ENCODE peak calls at places on chromosome 18, in seven cellular contexts. X, R, E, C, Q, I and N are unnamed samples.

GRCh38 chr18:21359746-21360145 is 117.7 kb downstream of the GREB1L start:
- DNase-seq in X (no peak), R (no peak), E (no peak), C (no peak), Q (no peak), I (no peak), N (no peak)

GRCh38 chr18:63888473-63889190 is 1.1 kb downstream of the SERPINB2 start:
- DNase-seq in X (no peak), R (peak), E (peak), C (no peak), Q (no peak), I (no peak), N (no peak)

GRCh38 chr18:50707841-50708240 is 112.0 kb downstream of the MRO start:
- DNase-seq in X (peak), R (peak), E (no peak), C (no peak), Q (no peak), I (peak), N (no peak)

GRCh38 chr18:12886498-12887126 is 2.6 kb upstream of the PTPN2 start:
- DNase-seq in X (no peak), R (no peak), E (peak), C (no peak), Q (no peak), I (no peak), N (no peak)

GRCh38 chr18:57775937-57776336 is 27.2 kb downstream of the ATP8B1 start:
- DNase-seq in X (no peak), R (peak), E (peak), C (no peak), Q (no peak), I (no peak), N (no peak)

GRCh38 chr18:74496508-74497307 is 545 bp downstream of the CNDP2 start:
- DNase-seq in X (peak), R (peak), E (no peak), C (peak), Q (peak), I (peak), N (no peak)

GRCh38 chr18:12307871-12308385 is at the start of gene TUBB6:
- DNase-seq in X (peak), R (peak), E (peak), C (peak), Q (no peak), I (peak), N (peak)

GRCh38 chr18:56152547-56152946 is 485.8 kb downstream of the TXNL1 start:
- DNase-seq in X (no peak), R (no peak), E (no peak), C (no peak), Q (no peak), I (no peak), N (no peak)

GRCh38 chr18:76859474-76860339 is 37.4 kb downstream of the ZNF236 start:
- DNase-seq in X (no peak), R (no peak), E (no peak), C (no peak), Q (no peak), I (no peak), N (no peak)

GRCh38 chr18:73407506-73407905 is 539.7 kb upstream of the NETO1 start:
- DNase-seq in X (no peak), R (peak), E (peak), C (no peak), Q (no peak), I (peak), N (no peak)

GRCh38 chr18:32661486-32662299 is 111.1 kb downstream of the KLHL14 start:
- DNase-seq in X (no peak), R (no peak), E (peak), C (no peak), Q (no peak), I (peak), N (no peak)

GRCh38 chr18:48831113-48831759 is 119.5 kb downstream of the SMAD7 start:
- DNase-seq in X (peak), R (no peak), E (no peak), C (no peak), Q (no peak), I (no peak), N (no peak)

GRCh38 chr18:70499218-70499691 is 210.4 kb downstream of the SOCS6 start:
- DNase-seq in X (no peak), R (no peak), E (no peak), C (no peak), Q (no peak), I (no peak), N (no peak)

GRCh38 chr18:22935431-22935830 is 2.3 kb downstream of the RBBP8 start:
- DNase-seq in X (no peak), R (no peak), E (peak), C (no peak), Q (no peak), I (no peak), N (no peak)

GRCh38 chr18:34976899-34977786 is 64.1 kb upstream of the MAPRE2 start:
- DNase-seq in X (peak), R (no peak), E (no peak), C (peak), Q (no peak), I (no peak), N (peak)

GRCh38 chr18:58753976-58754375 is 82.7 kb downstream of the MALT1 start:
- DNase-seq in X (no peak), R (no peak), E (no peak), C (no peak), Q (no peak), I (peak), N (no peak)

GRCh38 chr18:75407468-75408437 is 19.8 kb downstream of the SMIM21 start:
- DNase-seq in X (no peak), R (peak), E (peak), C (no peak), Q (peak), I (peak), N (no peak)

GRCh38 chr18:38256366-38256765 is 690.8 kb upstream of the CELF4 start:
- DNase-seq in X (no peak), R (no peak), E (peak), C (no peak), Q (no peak), I (no peak), N (no peak)

GRCh38 chr18:48100712-48101165 is 170.3 kb upstream of the SMAD2 start:
- DNase-seq in X (no peak), R (no peak), E (no peak), C (no peak), Q (no peak), I (no peak), N (no peak)

GRCh38 chr18:666177-666576 is 8.7 kb downstream of the TYMS start:
- DNase-seq in X (no peak), R (no peak), E (no peak), C (no peak), Q (no peak), I (no peak), N (no peak)

GRCh38 chr18:75106746-75107145 is 102.2 kb downstream of the PTGR3 start:
- DNase-seq in X (no peak), R (no peak), E (no peak), C (no peak), Q (no peak), I (no peak), N (no peak)

GRCh38 chr18:75133721-75134645 is 75.0 kb downstream of the PTGR3 start:
- DNase-seq in X (no peak), R (no peak), E (no peak), C (no peak), Q (no peak), I (no peak), N (no peak)

GRCh38 chr18:70290482-70291294 is 1.8 kb downstream of the SOCS6 start:
- DNase-seq in X (no peak), R (no peak), E (no peak), C (no peak), Q (no peak), I (no peak), N (no peak)

GRCh38 chr18:57798713-57799373 is 4.3 kb downstream of the ATP8B1 start:
- DNase-seq in X (no peak), R (no peak), E (no peak), C (no peak), Q (no peak), I (no peak), N (no peak)

GRCh38 chr18:58894937-58895336 is 30.3 kb downstream of the ZNF532 start:
- DNase-seq in X (peak), R (no peak), E (no peak), C (no peak), Q (no peak), I (no peak), N (no peak)

GRCh38 chr18:7152485-7152884 is 34.9 kb upstream of the LAMA1 start:
- DNase-seq in X (no peak), R (no peak), E (no peak), C (no peak), Q (no peak), I (no peak), N (no peak)

GRCh38 chr18:79584491-79585394 is 94.9 kb upstream of the CTDP1 start:
- DNase-seq in X (peak), R (no peak), E (no peak), C (peak), Q (no peak), I (peak), N (no peak)

GRCh38 chr18:76823574-76823973 is 1.2 kb downstream of the ZNF236 start:
- DNase-seq in X (no peak), R (no peak), E (no peak), C (peak), Q (no peak), I (no peak), N (peak)

GRCh38 chr18:25223211-25223610 is 128.8 kb downstream of the ZNF521 start:
- DNase-seq in X (no peak), R (no peak), E (no peak), C (no peak), Q (no peak), I (no peak), N (no peak)

GRCh38 chr18:76721207-76721996 is 101.0 kb upstream of the ZNF236 start:
- DNase-seq in X (no peak), R (no peak), E (no peak), C (no peak), Q (no peak), I (no peak), N (no peak)

GRCh38 chr18:79386547-79386946 is 9.2 kb upstream of the NFATC1 start:
- DNase-seq in X (no peak), R (no peak), E (no peak), C (no peak), Q (no peak), I (no peak), N (no peak)

GRCh38 chr18:34595673-34596072 is 114.4 kb upstream of the DTNA start:
- DNase-seq in X (no peak), R (peak), E (peak), C (no peak), Q (peak), I (peak), N (no peak)

GRCh38 chr18:39550701-39551100 is 1985.1 kb upstream of the CELF4 start:
- DNase-seq in X (no peak), R (no peak), E (no peak), C (no peak), Q (no peak), I (no peak), N (no peak)

GRCh38 chr18:76620326-76620813 is 125.3 kb upstream of the ZNF516 start:
- DNase-seq in X (peak), R (peak), E (peak), C (peak), Q (peak), I (peak), N (peak)

GRCh38 chr18:58819051-58819450 is 45.6 kb upstream of the ZNF532 start:
- DNase-seq in X (no peak), R (no peak), E (no peak), C (no peak), Q (no peak), I (no peak), N (no peak)

GRCh38 chr18:34128436-34128835 is 96.3 kb downstream of the NOL4 start:
- DNase-seq in X (no peak), R (peak), E (peak), C (no peak), Q (no peak), I (peak), N (no peak)

DNA sequence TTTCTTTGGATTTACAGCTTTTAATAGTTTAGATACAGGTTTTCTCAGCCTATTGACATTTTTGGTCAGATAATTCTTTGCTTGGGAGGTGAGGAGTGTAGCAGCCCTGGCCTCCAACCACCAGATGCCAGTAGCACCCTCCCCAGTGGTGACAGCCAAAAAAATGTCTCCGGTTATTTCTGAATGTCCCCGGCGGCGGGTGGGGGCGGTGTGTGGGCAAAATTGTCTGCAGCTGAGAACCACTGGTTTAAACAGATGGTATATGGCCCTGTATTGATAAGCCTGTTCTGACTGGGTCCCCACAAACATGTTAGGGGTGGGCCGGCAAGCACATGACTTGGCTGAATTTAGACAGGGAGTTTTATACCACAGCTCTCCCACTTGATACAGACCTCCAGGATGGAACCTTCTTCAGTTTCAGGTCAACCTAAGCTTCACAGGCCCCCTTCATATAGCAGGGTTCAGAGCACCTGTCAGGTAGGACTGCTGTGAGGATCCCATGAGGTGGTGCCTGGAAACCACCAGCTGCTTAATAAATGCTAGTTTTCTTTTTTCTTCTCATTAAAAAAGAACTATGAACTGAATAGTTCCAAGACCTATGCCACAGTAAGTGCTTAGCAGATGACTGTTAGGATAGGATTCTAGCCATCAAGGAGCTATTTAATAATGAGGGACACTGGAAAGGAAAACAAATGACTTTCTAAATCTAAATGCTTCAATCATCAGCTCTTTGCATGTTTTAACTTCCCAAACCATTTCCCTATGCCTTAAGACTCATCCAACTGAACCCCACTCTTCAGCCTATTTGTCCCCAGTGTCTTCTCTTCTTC is 18.1 kb downstream of the LPIN2 start:
- DNase-seq in X (no peak), R (no peak), E (no peak), C (no peak), Q (no peak), I (no peak), N (peak)
- TF ChIP-seq CTCF in X (peak), R (no peak), E (no peak), C (peak), Q (no peak), I (peak), N (no peak)

GRCh38 chr18:61892683-61893303 is at the start of gene RNF152:
- DNase-seq in X (peak), R (peak), E (peak), C (peak), Q (no peak), I (peak), N (no peak)
- TF ChIP-seq CTCF in X (no peak), R (peak), E (no peak), C (no peak), Q (peak), I (peak), N (no peak)

GRCh38 chr18:31553800-31554199 is 37.9 kb upstream of the TTR start:
- DNase-seq in X (no peak), R (no peak), E (no peak), C (no peak), Q (no peak), I (peak), N (no peak)

GRCh38 chr18:31555971-31556747 is 35.5 kb upstream of the TTR start:
- DNase-seq in X (no peak), R (peak), E (peak), C (no peak), Q (peak), I (peak), N (no peak)

GRCh38 chr18:31558567-31558966 is 33.1 kb upstream of the TTR start:
- DNase-seq in X (no peak), R (no peak), E (no peak), C (no peak), Q (no peak), I (no peak), N (no peak)

GRCh38 chr18:31554776-31555175 is 36.9 kb upstream of the TTR start:
- DNase-seq in X (no peak), R (no peak), E (no peak), C (no peak), Q (no peak), I (no peak), N (no peak)

GRCh38 chr18:31557446-31557845 is 34.2 kb upstream of the TTR start:
- DNase-seq in X (no peak), R (no peak), E (no peak), C (no peak), Q (no peak), I (no peak), N (no peak)
- TF ChIP-seq CTCF in X (no peak), R (no peak), E (no peak), C (no peak), Q (no peak), I (no peak), N (no peak)

GRCh38 chr18:9361191-9361590 is 26.6 kb downstream of the TWSG1 start:
- DNase-seq in X (no peak), R (no peak), E (no peak), C (no peak), Q (no peak), I (no peak), N (no peak)

GRCh38 chr18:9365406-9365805 is 30.8 kb downstream of the TWSG1 start:
- DNase-seq in X (no peak), R (no peak), E (no peak), C (no peak), Q (no peak), I (peak), N (no peak)

GRCh38 chr18:9364242-9364641 is 29.7 kb downstream of the TWSG1 start:
- DNase-seq in X (no peak), R (no peak), E (peak), C (no peak), Q (no peak), I (no peak), N (no peak)

GRCh38 chr18:9362869-9363268 is 28.3 kb downstream of the TWSG1 start:
- DNase-seq in X (no peak), R (peak), E (peak), C (no peak), Q (no peak), I (peak), N (no peak)

DNA sequence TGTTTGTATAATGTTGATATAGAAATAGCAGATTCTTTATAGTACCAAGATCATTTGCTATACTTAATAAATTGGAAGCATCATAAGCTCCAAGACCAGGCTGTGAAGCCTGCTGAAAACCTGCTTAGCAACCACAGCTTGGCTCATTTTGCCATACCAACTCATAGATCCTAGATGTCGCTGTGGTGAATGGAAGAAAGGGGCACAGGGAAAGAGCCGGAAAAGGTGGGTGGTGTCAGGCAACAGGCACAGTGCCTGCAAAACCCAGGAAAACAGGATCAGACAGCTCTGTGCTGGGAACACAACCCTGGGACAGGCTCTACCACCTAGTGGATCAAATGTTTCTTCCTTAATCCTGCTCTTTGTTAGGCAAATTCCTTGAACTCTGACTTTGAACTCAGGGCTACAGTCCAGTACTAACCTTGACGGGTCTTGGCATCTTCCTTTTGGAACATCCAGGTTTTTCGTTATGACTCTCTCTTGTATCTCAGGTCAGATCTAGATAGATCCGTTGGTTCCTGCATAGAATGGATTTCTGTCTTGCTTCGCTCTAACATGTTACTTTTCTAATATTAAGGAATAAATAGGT is 31.6 kb downstream of the TWSG1 start:
- DNase-seq in X (peak), R (peak), E (peak), C (no peak), Q (no peak), I (peak), N (no peak)
- TF ChIP-seq CTCF in X (peak), R (peak), E (peak), C (peak), Q (peak), I (peak), N (no peak)

GRCh38 chr18:24009651-24010333 is 4.8 kb upstream of the TTC39C start:
- DNase-seq in X (no peak), R (no peak), E (peak), C (no peak), Q (no peak), I (no peak), N (no peak)
- TF ChIP-seq CTCF in X (no peak), R (no peak), E (no peak), C (no peak), Q (no peak), I (no peak), N (no peak)

GRCh38 chr18:27685807-27686412 is 491.0 kb downstream of the CDH2 start:
- DNase-seq in X (no peak), R (peak), E (peak), C (no peak), Q (peak), I (peak), N (no peak)
- TF ChIP-seq CTCF in X (peak), R (peak), E (peak), C (peak), Q (peak), I (peak), N (no peak)

GRCh38 chr18:45839415-45840395 is 14.2 kb downstream of the SIGLEC15 start:
- DNase-seq in X (no peak), R (peak), E (peak), C (no peak), Q (peak), I (peak), N (no peak)
- TF ChIP-seq CTCF in X (peak), R (peak), E (peak), C (peak), Q (peak), I (peak), N (no peak)